ENCODE peak calls at places on chromosomes 11 and 22, in eight cellular contexts. A is A673, X is heart right ventricle, G is IMR-90, U is fibroblast of mammary gland, T is bronchial epithelial cell, V is foreskin fibroblast, C is astrocyte of the spinal cord. N is an unnamed sample.

GRCh38 chr22:50713008-50713385 is 25.0 kb upstream of the ACR start:
- DNase-seq in A (no peak), X (no peak), G (no peak), U (no peak), T (no peak), V (no peak), C (no peak), N (no peak)

GRCh38 chr11:111941963-111942362 is 4.8 kb downstream of the DIXDC1 start:
- DNase-seq in A (no peak), X (no peak), G (no peak), U (no peak), T (peak), V (peak), C (peak), N (peak)

GRCh38 chr11:124716596-124716995 is 23.1 kb upstream of the NRGN start:
- DNase-seq in A (peak), X (no peak), G (peak), U (no peak), T (peak), V (no peak), C (peak), N (peak)

GRCh38 chr11:96317576-96317975 is 25.4 kb downstream of the MAML2 start:
- DNase-seq in A (no peak), X (no peak), G (no peak), U (no peak), T (no peak), V (no peak), C (no peak), N (no peak)

GRCh38 chr11:121706884-121707283 is 254.1 kb upstream of the SORL1-AS1 start:
- DNase-seq in A (no peak), X (no peak), G (no peak), U (no peak), T (no peak), V (no peak), C (no peak), N (no peak)

GRCh38 chr11:117814766-117815261 is 9.7 kb downstream of the FXYD2 start:
- DNase-seq in A (peak), X (peak), G (no peak), U (no peak), T (no peak), V (no peak), C (peak), N (peak)

GRCh38 chr22:38843716-38844660 is at the start of gene NPTXR:
- DNase-seq in A (peak), X (peak), G (peak), U (no peak), T (no peak), V (peak), C (no peak), N (peak)

GRCh38 chr11:64687204-64687603 is 35.8 kb downstream of the NRXN2 start:
- DNase-seq in A (no peak), X (peak), G (no peak), U (no peak), T (no peak), V (no peak), C (no peak), N (no peak)

GRCh38 chr11:123103326-123103980 is 41.5 kb upstream of the HSPA8 start:
- DNase-seq in A (peak), X (no peak), G (peak), U (peak), T (peak), V (peak), C (peak), N (peak)

GRCh38 chr22:46815896-46816721 is 53.7 kb downstream of the TBC1D22A start:
- DNase-seq in A (peak), X (no peak), G (peak), U (peak), T (no peak), V (peak), C (peak), N (no peak)

GRCh38 chr11:71247551-71248250 is 4.7 kb downstream of the SHANK2 start:
- DNase-seq in A (peak), X (peak), G (no peak), U (no peak), T (no peak), V (peak), C (no peak), N (no peak)

GRCh38 chr22:41801886-41802285 is 1.4 kb downstream of the CCDC134 start:
- DNase-seq in A (no peak), X (no peak), G (no peak), U (no peak), T (no peak), V (no peak), C (no peak), N (no peak)

GRCh38 chr11:106077609-106078517 is at the start of gene AASDHPPT:
- DNase-seq in A (peak), X (no peak), G (peak), U (peak), T (peak), V (peak), C (peak), N (peak)

GRCh38 chr11:8382436-8383053 is 118.9 kb upstream of the LMO1 start:
- DNase-seq in A (peak), X (no peak), G (peak), U (peak), T (peak), V (peak), C (peak), N (peak)

GRCh38 chr11:114015117-114015516 is 40.2 kb downstream of the HTR3A start:
- DNase-seq in A (no peak), X (no peak), G (no peak), U (no peak), T (no peak), V (no peak), C (no peak), N (no peak)

GRCh38 chr11:111387318-111387863 is 8.3 kb upstream of the POU2AF1 start:
- DNase-seq in A (peak), X (peak), G (no peak), U (no peak), T (no peak), V (no peak), C (no peak), N (no peak)

GRCh38 chr11:20397281-20397680 is 9.8 kb downstream of the PRMT3 start:
- DNase-seq in A (peak), X (no peak), G (peak), U (peak), T (peak), V (peak), C (peak), N (peak)

GRCh38 chr11:65476632-65477270 is 22.1 kb upstream of the MALAT1 start:
- DNase-seq in A (no peak), X (no peak), G (no peak), U (peak), T (no peak), V (peak), C (peak), N (no peak)

GRCh38 chr22:30943368-30943767 is 25.2 kb downstream of the MORC2 start:
- DNase-seq in A (no peak), X (no peak), G (no peak), U (no peak), T (no peak), V (no peak), C (no peak), N (no peak)

GRCh38 chr11:2305140-2305861 is 3.5 kb downstream of the TSPAN32 start:
- DNase-seq in A (peak), X (peak), G (peak), U (peak), T (peak), V (peak), C (peak), N (peak)

GRCh38 chr11:102762414-102762813 is 18.0 kb downstream of the MMP10 start:
- DNase-seq in A (peak), X (no peak), G (peak), U (peak), T (peak), V (peak), C (peak), N (peak)

GRCh38 chr11:111299111-111300026 is 1.0 kb downstream of the POU2AF3 start:
- DNase-seq in A (peak), X (peak), G (peak), U (peak), T (no peak), V (peak), C (peak), N (peak)

GRCh38 chr11:91296628-91297027 is 928.0 kb upstream of the FAT3 start:
- DNase-seq in A (no peak), X (no peak), G (peak), U (no peak), T (peak), V (peak), C (peak), N (peak)

GRCh38 chr22:26428515-26429457 is at the start of gene ASPHD2:
- DNase-seq in A (peak), X (peak), G (peak), U (peak), T (peak), V (peak), C (peak), N (peak)

GRCh38 chr11:132451942-132452601 is 1080.2 kb downstream of the OPCML start:
- DNase-seq in A (no peak), X (no peak), G (no peak), U (no peak), T (no peak), V (no peak), C (no peak), N (no peak)
- H3K4me3 ChIP-seq in A (no peak), X (no peak), G (no peak), U (no peak), T (no peak), V (no peak), C (no peak), N (no peak)

DNA sequence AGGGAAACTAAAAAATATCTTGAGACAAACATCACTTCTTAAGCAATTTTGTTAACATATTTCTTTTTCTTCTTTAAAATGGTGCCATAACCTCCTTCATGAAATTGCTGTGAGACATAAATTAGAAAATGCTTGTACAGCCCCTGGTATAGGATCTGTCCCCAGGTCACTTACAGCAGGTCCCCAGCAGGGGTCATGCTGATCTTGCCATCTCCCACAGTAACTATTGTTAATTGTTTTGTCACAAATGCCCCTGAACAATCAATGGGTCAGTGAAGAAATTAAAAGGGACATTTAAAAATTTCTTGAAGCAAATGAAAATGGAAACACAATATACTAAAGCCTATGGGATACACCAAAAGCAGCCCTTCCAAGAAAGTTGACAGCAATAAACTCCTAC is 99.8 kb upstream of the OR4B1 start:
- DNase-seq in A (peak), X (no peak), G (no peak), U (peak), T (no peak), V (peak), C (no peak), N (peak)
- TF ChIP-seq CTCF in A (peak), X (peak), G (peak), U (peak), T (peak), V (peak), C (peak), N (peak)

GRCh38 chr11:396948-397548 is 3.0 kb downstream of the PKP3 start:
- DNase-seq in A (no peak), X (peak), G (peak), U (peak), T (no peak), V (peak), C (peak), N (no peak)
- H3K4me3 ChIP-seq in A (no peak), X (peak), G (peak), U (peak), T (no peak), V (peak), C (peak), N (no peak)

GRCh38 chr22:32775957-32776356 is 25.5 kb upstream of the TIMP3 start:
- DNase-seq in A (no peak), X (no peak), G (no peak), U (no peak), T (no peak), V (no peak), C (no peak), N (no peak)
- TF ChIP-seq CTCF in A (peak), X (peak), G (peak), U (peak), T (peak), V (peak), C (peak), N (peak)

GRCh38 chr11:45209480-45209879 is 63.0 kb downstream of the PRDM11 start:
- DNase-seq in A (no peak), X (no peak), G (no peak), U (no peak), T (no peak), V (no peak), C (no peak), N (no peak)
- H3K4me3 ChIP-seq in A (no peak), X (no peak), G (no peak), U (no peak), T (no peak), V (no peak), C (no peak), N (no peak)

GRCh38 chr11:269146-269890 is 8.9 kb upstream of the NLRP6 start:
- DNase-seq in A (no peak), X (no peak), G (no peak), U (peak), T (peak), V (no peak), C (no peak), N (peak)
- TF ChIP-seq CTCF in A (no peak), X (no peak), G (no peak), U (no peak), T (no peak), V (no peak), C (no peak), N (peak)